ENCODE peak calls at places on chromosome 18, in eight cellular contexts. H is A549, I is cardiac muscle cell, S is substantia nigra, N is tibial artery, W is transverse colon, P is aorta, Y is GM23248. K is an unnamed sample.

GRCh38 chr18:43563780-43564179 is 286.5 kb upstream of the SYT4 start:
- DNase-seq in H (peak), I (peak), S (no peak), N (no peak), W (no peak), P (no peak), Y (peak), K (no peak)

GRCh38 chr18:43533371-43533770 is 256.1 kb upstream of the SYT4 start:
- DNase-seq in H (no peak), I (no peak), S (no peak), N (no peak), W (no peak), P (no peak), Y (no peak), K (no peak)

GRCh38 chr18:67805261-67805660 is 288.7 kb upstream of the DSEL start:
- DNase-seq in H (peak), I (no peak), S (no peak), N (no peak), W (no peak), P (no peak), Y (no peak), K (no peak)

GRCh38 chr18:49212819-49213218 is 247.6 kb downstream of the DYM start:
- DNase-seq in H (no peak), I (peak), S (no peak), N (no peak), W (no peak), P (no peak), Y (peak), K (no peak)

GRCh38 chr18:44681611-44682010 is 923 bp downstream of the SETBP1 start:
- DNase-seq in H (no peak), I (no peak), S (no peak), N (no peak), W (no peak), P (no peak), Y (no peak), K (no peak)

GRCh38 chr18:45576906-45577305 is 38.4 kb upstream of the SLC14A2 start:
- DNase-seq in H (no peak), I (no peak), S (no peak), N (no peak), W (no peak), P (no peak), Y (no peak), K (no peak)

GRCh38 chr18:13453714-13454113 is 235.2 kb downstream of the LDLRAD4 start:
- DNase-seq in H (no peak), I (no peak), S (no peak), N (peak), W (no peak), P (no peak), Y (peak), K (no peak)

GRCh38 chr18:36522503-36522902 is 225.0 kb downstream of the FHOD3 start:
- DNase-seq in H (no peak), I (no peak), S (no peak), N (no peak), W (no peak), P (no peak), Y (no peak), K (no peak)

GRCh38 chr18:69628774-69629359 is 228.2 kb downstream of the DOK6 start:
- DNase-seq in H (no peak), I (no peak), S (no peak), N (no peak), W (no peak), P (no peak), Y (no peak), K (no peak)

GRCh38 chr18:57107141-57107832 is 39.6 kb upstream of the BOD1L2 start:
- DNase-seq in H (no peak), I (peak), S (no peak), N (no peak), W (no peak), P (no peak), Y (peak), K (no peak)

GRCh38 chr18:74153793-74154192 is 5.5 kb downstream of the TIMM21 start:
- DNase-seq in H (no peak), I (no peak), S (no peak), N (no peak), W (no peak), P (no peak), Y (no peak), K (no peak)

GRCh38 chr18:12803069-12803936 is 80.7 kb downstream of the PTPN2 start:
- DNase-seq in H (no peak), I (no peak), S (no peak), N (no peak), W (no peak), P (no peak), Y (no peak), K (peak)

GRCh38 chr18:7261199-7261598 is 30.3 kb downstream of the LRRC30 start:
- DNase-seq in H (no peak), I (no peak), S (no peak), N (no peak), W (no peak), P (no peak), Y (no peak), K (no peak)

GRCh38 chr18:76461148-76461547 is 33.9 kb downstream of the ZNF516 start:
- DNase-seq in H (no peak), I (no peak), S (no peak), N (no peak), W (no peak), P (no peak), Y (no peak), K (no peak)

GRCh38 chr18:582465-582864 is 2.3 kb downstream of the CETN1 start:
- DNase-seq in H (no peak), I (peak), S (no peak), N (no peak), W (no peak), P (peak), Y (no peak), K (no peak)

GRCh38 chr18:66599190-66599589 is 4.7 kb downstream of the CDH19 start:
- DNase-seq in H (peak), I (peak), S (no peak), N (no peak), W (no peak), P (no peak), Y (no peak), K (no peak)

GRCh38 chr18:51716277-51716676 is 518.8 kb upstream of the MEX3C start:
- DNase-seq in H (no peak), I (no peak), S (no peak), N (no peak), W (no peak), P (no peak), Y (no peak), K (no peak)

GRCh38 chr18:69817335-69817935 is 130.2 kb downstream of the CD226 start:
- DNase-seq in H (no peak), I (peak), S (no peak), N (no peak), W (no peak), P (no peak), Y (peak), K (no peak)

GRCh38 chr18:998976-999375 is 94.3 kb downstream of the ADCYAP1 start:
- DNase-seq in H (no peak), I (no peak), S (no peak), N (no peak), W (no peak), P (no peak), Y (no peak), K (no peak)

GRCh38 chr18:22283397-22283796 is 114.0 kb downstream of the GATA6 start:
- DNase-seq in H (no peak), I (peak), S (no peak), N (no peak), W (no peak), P (no peak), Y (peak), K (no peak)
- H3K27ac ChIP-seq in H (peak), I (no peak), S (no peak), N (no peak), W (peak), P (peak), Y (peak), K (no peak)

DNA sequence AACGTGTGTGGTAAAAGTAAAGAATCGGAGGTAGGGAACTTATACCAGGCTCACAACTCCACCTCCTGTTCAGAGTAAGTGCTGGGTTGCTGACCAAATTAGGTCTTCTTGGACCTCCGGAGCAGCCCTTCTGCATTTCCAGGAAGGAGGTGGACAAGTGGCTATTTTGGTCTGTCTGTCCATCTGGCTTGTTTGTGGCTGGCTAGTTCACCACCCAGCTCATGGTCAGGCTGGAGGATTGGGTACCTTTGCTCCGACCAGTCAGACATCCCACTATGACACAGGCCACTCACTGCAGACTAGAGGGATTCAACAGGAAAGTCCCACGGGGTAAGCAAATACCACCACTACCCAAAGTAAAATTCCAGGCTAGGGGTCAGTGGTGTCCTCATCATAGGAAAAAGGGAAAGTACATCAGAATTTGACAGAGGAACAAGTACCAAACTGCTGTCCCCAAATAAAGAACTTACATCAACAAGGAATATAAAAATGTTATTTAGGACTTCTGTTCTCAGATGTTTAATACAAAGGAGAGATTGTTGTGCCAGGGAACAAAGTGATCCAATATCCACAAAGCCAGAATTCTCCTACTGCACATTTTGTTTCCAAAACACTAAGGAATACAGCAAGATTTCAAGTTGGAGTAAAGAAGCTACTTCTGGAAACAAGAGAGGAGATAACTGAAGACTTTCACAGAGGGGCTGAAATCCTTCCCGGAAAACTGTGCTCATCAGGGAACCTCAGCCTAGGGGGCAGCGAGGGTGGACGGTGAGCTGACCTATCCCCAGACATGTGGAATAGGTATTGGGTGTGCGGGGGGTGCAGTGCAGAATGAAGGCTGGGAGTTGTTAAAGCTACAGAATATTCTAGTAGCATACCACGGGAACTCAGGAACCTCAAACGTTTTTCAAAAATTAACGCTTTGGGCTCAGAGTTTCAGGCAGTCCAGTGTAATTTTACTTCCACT is 56.9 kb downstream of the BCL2 start:
- DNase-seq in H (no peak), I (no peak), S (no peak), N (peak), W (no peak), P (peak), Y (no peak), K (no peak)
- H3K27ac ChIP-seq in H (no peak), I (no peak), S (peak), N (peak), W (peak), P (peak), Y (no peak), K (no peak)

GRCh38 chr18:47294801-47295200 is 43.3 kb upstream of the SKOR2 start:
- DNase-seq in H (no peak), I (no peak), S (no peak), N (no peak), W (no peak), P (no peak), Y (no peak), K (no peak)

GRCh38 chr18:47296462-47296861 is 45.0 kb upstream of the SKOR2 start:
- DNase-seq in H (no peak), I (no peak), S (no peak), N (no peak), W (no peak), P (no peak), Y (no peak), K (peak)
- H3K27ac ChIP-seq in H (no peak), I (no peak), S (no peak), N (no peak), W (no peak), P (no peak), Y (no peak), K (no peak)

GRCh38 chr18:2971741-2972552 is 41.0 kb downstream of the LPIN2 start:
- DNase-seq in H (no peak), I (no peak), S (no peak), N (no peak), W (peak), P (peak), Y (peak), K (peak)
- H3K27ac ChIP-seq in H (no peak), I (no peak), S (peak), N (peak), W (peak), P (no peak), Y (peak), K (peak)

GRCh38 chr18:32301361-32301760 is 111.5 kb downstream of the MEP1B start:
- DNase-seq in H (no peak), I (no peak), S (no peak), N (no peak), W (no peak), P (no peak), Y (no peak), K (no peak)

GRCh38 chr18:32301976-32302743 is 112.3 kb downstream of the MEP1B start:
- DNase-seq in H (peak), I (peak), S (no peak), N (no peak), W (no peak), P (no peak), Y (peak), K (no peak)

GRCh38 chr18:32303400-32303799 is 113.6 kb downstream of the MEP1B start:
- DNase-seq in H (no peak), I (peak), S (no peak), N (no peak), W (no peak), P (no peak), Y (no peak), K (no peak)

GRCh38 chr18:32300914-32301313 is 111.1 kb downstream of the MEP1B start:
- DNase-seq in H (no peak), I (peak), S (no peak), N (no peak), W (no peak), P (no peak), Y (peak), K (no peak)

DNA sequence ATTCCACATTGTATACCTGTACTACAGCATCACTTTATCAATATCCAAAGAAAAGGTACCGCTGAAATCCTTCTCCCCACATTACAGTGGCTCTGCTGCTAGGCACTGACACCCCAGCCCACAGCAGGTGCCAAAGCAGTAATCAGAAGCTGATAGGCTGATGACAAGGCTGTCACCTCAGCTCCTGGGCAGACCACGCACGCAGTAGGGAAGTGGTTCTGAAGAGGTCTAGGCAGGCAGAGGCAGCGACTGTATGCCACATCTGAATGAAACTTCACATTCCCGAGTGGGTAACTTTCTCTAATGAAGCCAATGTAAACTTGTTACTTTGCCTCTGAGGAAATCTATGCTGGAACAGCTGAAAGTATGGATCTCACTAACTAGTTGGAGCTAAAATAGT is 113.0 kb downstream of the MEP1B start:
- DNase-seq in H (no peak), I (no peak), S (no peak), N (no peak), W (no peak), P (no peak), Y (no peak), K (no peak)
- H3K27ac ChIP-seq in H (peak), I (no peak), S (no peak), N (peak), W (no peak), P (peak), Y (no peak), K (no peak)

GRCh38 chr18:24987271-24987932 is 364.6 kb downstream of the ZNF521 start:
- DNase-seq in H (no peak), I (no peak), S (no peak), N (no peak), W (no peak), P (no peak), Y (peak), K (no peak)
- H3K27ac ChIP-seq in H (no peak), I (no peak), S (no peak), N (no peak), W (no peak), P (no peak), Y (peak), K (no peak)